ENCODE peak calls at places on chromosomes 1 and 21, in nine cellular contexts. V is heart right ventricle; L is tibial nerve; F is left ventricle myocardium inferior; I is Karpas-422; K is naive thymus-derived CD4-positive, alpha-beta T cell; S is bronchial epithelial cell; E is fibroblast of lung; X is pancreas. A is an unnamed sample.

GRCh38 chr1:64295566-64295965 is 92.1 kb downstream of the UBE2U start:
- DNase-seq in E (peak), I (no peak), F (no peak), L (no peak), V (no peak), S (no peak), X (no peak), K (no peak), A (no peak)

GRCh38 chr1:147849097-147849873 is 53.3 kb upstream of the GJA8 start:
- DNase-seq in I (peak), X (no peak), V (no peak), E (peak), F (no peak), L (no peak), S (peak), K (no peak), A (no peak)

GRCh38 chr1:167617100-167617949 is 12.7 kb upstream of the RCSD1 start:
- DNase-seq in K (no peak), I (peak), S (peak), V (peak), E (peak), F (peak), X (no peak), L (peak), A (no peak)

GRCh38 chr1:232982238-232982944 is 32.0 kb downstream of the NTPCR start:
- DNase-seq in L (no peak), V (no peak), X (no peak), K (no peak), I (no peak), E (peak), S (peak), F (no peak), A (no peak)

GRCh38 chr1:200099040-200099439 is 71.5 kb downstream of the NR5A2 start:
- DNase-seq in X (no peak), K (no peak), V (peak), I (no peak), F (peak), S (no peak), L (no peak), E (no peak), A (no peak)

GRCh38 chr1:204495078-204495753 is 611 bp upstream of the PIK3C2B start:
- DNase-seq in K (no peak), X (no peak), F (no peak), S (no peak), L (no peak), V (no peak), I (peak), E (no peak), A (no peak)

GRCh38 chr1:226730826-226731225 is 8.3 kb downstream of the ITPKB start:
- DNase-seq in K (peak), S (no peak), F (no peak), E (no peak), I (peak), V (no peak), L (no peak), X (no peak), A (no peak)

GRCh38 chr1:58739851-58740466 is 40.1 kb upstream of the MYSM1 start:
- DNase-seq in E (peak), S (peak), I (peak), L (peak), X (no peak), K (peak), V (peak), F (no peak), A (peak)

GRCh38 chr1:6944434-6944833 is 159.2 kb downstream of the CAMTA1 start:
- DNase-seq in K (no peak), X (no peak), F (no peak), E (no peak), L (no peak), I (no peak), V (no peak), S (no peak), A (no peak)

GRCh38 chr1:231201375-231202124 is 39.5 kb upstream of the GNPAT start:
- DNase-seq in E (no peak), K (no peak), X (no peak), L (no peak), I (no peak), S (no peak), F (no peak), V (no peak), A (no peak)

GRCh38 chr1:44713321-44713781 is 17.6 kb downstream of the RNU5D-1 start:
- DNase-seq in L (no peak), F (no peak), E (no peak), K (no peak), V (no peak), X (no peak), S (peak), I (peak), A (no peak)

GRCh38 chr1:229148041-229148671 is 122.8 kb upstream of the RAB4A start:
- DNase-seq in F (peak), L (no peak), I (no peak), V (no peak), E (peak), S (no peak), K (no peak), X (peak), A (no peak)

GRCh38 chr21:33112151-33112550 is 42.2 kb downstream of the OLIG1 start:
- DNase-seq in F (no peak), I (no peak), S (no peak), V (no peak), E (no peak), X (no peak), K (no peak), L (no peak), A (no peak)

GRCh38 chr1:113809651-113810602 is 2.3 kb downstream of the RSBN1 start:
- DNase-seq in S (no peak), X (no peak), E (peak), I (no peak), F (no peak), K (no peak), L (no peak), V (no peak), A (no peak)

GRCh38 chr1:85894651-85895050 is 186.4 kb upstream of the ZNHIT6 start:
- DNase-seq in F (no peak), X (no peak), L (peak), E (peak), S (peak), K (no peak), V (peak), I (peak), A (no peak)

GRCh38 chr21:38171723-38172344 is 85.0 kb upstream of the KCNJ15 start:
- DNase-seq in F (no peak), X (no peak), E (peak), L (no peak), K (no peak), S (peak), V (no peak), I (no peak), A (no peak)

GRCh38 chr1:116914667-116915066 is 5.0 kb downstream of the PTGFRN start:
- DNase-seq in L (no peak), K (no peak), S (no peak), X (no peak), V (no peak), F (no peak), E (no peak), I (no peak), A (no peak)

GRCh38 chr1:23168462-23169218 is at the start of gene LUZP1:
- DNase-seq in S (peak), V (peak), F (peak), I (peak), E (peak), X (peak), K (peak), L (peak), A (peak)

GRCh38 chr1:60970081-60970509 is 112.3 kb upstream of the NFIA start:
- DNase-seq in F (no peak), V (no peak), E (peak), K (no peak), I (peak), S (peak), X (no peak), L (no peak), A (no peak)

GRCh38 chr1:177969109-177969508 is 749 bp downstream of the SEC16B start:
- DNase-seq in K (no peak), I (no peak), F (no peak), X (no peak), E (no peak), S (no peak), L (peak), V (no peak), A (no peak)

GRCh38 chr1:89821322-89822108 is 683 bp downstream of the LRRC8D start:
- DNase-seq in F (peak), K (peak), S (no peak), V (peak), X (peak), I (peak), L (no peak), E (peak), A (peak)

GRCh38 chr1:55216078-55216477 is 914 bp upstream of the USP24 start:
- DNase-seq in E (no peak), X (no peak), S (no peak), L (no peak), V (no peak), F (no peak), I (no peak), K (no peak), A (no peak)
- H3K4me3 ChIP-seq in E (peak), X (peak), S (peak), L (peak), V (peak), F (peak), I (peak), K (peak), A (peak)

GRCh38 chr1:223662943-223663342 is 2.6 kb downstream of the CAPN8 start:
- DNase-seq in I (no peak), V (no peak), E (no peak), S (peak), F (no peak), L (no peak), K (no peak), X (no peak), A (no peak)
- H3K4me3 ChIP-seq in I (no peak), V (no peak), E (no peak), S (no peak), F (no peak), L (no peak), K (no peak), X (no peak), A (no peak)

DNA sequence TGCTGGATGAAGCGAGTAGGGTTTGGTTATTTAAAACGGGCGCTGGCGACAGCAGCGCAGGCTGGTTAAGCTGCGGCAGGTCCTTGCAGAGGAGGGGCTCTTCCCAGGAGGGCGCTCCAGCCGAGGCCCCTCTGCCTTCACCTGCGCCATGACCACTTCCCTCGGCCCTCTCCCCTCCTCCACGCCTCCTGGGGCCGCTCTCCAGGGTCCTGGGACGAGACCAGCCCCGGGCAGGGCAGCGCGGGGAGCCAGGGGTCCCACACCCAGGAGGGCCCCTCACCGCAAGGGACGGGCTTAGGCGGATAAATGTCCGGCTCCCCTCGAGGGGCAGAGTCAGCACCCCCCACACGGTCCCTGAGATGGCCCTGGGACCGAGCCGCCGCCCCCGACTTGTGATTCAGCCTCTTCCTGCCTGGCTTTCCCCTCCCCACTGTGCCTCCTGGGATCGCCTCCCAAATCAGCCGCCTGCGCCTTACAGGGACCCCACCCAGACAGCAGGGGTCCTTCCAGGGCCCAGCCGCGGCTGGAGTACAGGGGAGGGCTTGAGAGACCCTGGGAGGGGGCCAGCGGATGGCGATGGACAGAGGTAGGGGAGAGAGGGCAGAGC is 380.7 kb downstream of the MATN1 start:
- DNase-seq in I (no peak), F (no peak), S (no peak), E (no peak), L (no peak), K (no peak), V (no peak), X (no peak), A (no peak)
- H3K4me3 ChIP-seq in I (no peak), F (no peak), S (no peak), E (no peak), L (no peak), K (no peak), V (no peak), X (no peak), A (no peak)

GRCh38 chr1:222530852-222531251 is 17.1 kb downstream of the HHIPL2 start:
- DNase-seq in I (no peak), S (no peak), X (no peak), K (no peak), F (no peak), L (no peak), V (no peak), E (no peak), A (no peak)

GRCh38 chr1:222539951-222540597 is 7.8 kb downstream of the HHIPL2 start:
- DNase-seq in F (no peak), L (no peak), K (no peak), S (no peak), X (no peak), I (no peak), E (peak), V (no peak), A (no peak)

GRCh38 chr1:222529916-222530315 is 18.0 kb downstream of the HHIPL2 start:
- DNase-seq in E (no peak), X (no peak), I (no peak), S (no peak), V (no peak), F (no peak), K (no peak), L (no peak), A (no peak)

GRCh38 chr1:222540598-222540995 is 7.3 kb downstream of the HHIPL2 start:
- DNase-seq in L (no peak), X (no peak), S (no peak), V (no peak), E (no peak), K (no peak), I (no peak), F (no peak), A (no peak)

DNA sequence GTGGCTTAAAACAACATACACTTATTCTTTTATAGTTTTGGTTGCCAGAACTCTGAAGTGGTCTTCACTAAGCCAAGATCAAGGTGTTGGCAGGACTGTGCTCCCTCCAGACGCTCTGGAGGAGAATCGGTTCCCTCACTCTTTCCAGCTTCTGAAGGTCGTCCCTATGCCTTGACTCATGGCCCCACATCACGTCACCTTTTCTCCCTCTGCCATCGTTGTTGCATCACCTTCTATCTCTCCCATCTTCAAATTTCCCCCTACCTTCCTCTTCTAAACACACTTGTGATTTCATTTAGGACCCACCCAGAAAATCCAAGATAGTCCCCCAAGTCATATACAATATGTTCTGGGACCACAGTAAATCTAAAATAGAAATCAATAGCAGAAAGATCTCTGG is 12.4 kb downstream of the HHIPL2 start:
- DNase-seq in V (no peak), K (no peak), L (no peak), F (no peak), E (no peak), S (no peak), X (no peak), I (no peak), A (no peak)
- H3K4me3 ChIP-seq in V (no peak), K (no peak), L (no peak), F (no peak), E (no peak), S (no peak), X (no peak), I (no peak), A (no peak)

A was measured in CD4-positive, alpha-beta memory T cell.